ENCODE peak calls at places on chromosomes 5 and 9, in five cellular contexts. A, Y, S, J and M are unnamed samples.

GRCh38 chr9:94809778-94810177 is 83.3 kb downstream of the AOPEP start:
- DNase-seq in A (no peak), Y (no peak), S (no peak), J (no peak), M (no peak)

GRCh38 chr9:12195456-12195855 is 497.7 kb upstream of the TYRP1 start:
- DNase-seq in A (no peak), Y (no peak), S (no peak), J (no peak), M (no peak)

GRCh38 chr5:64462391-64462790 is 43.4 kb upstream of the RGS7BP start:
- DNase-seq in A (no peak), Y (no peak), S (no peak), J (no peak), M (no peak)

GRCh38 chr5:92371889-92372235 is 988.7 kb upstream of the ARRDC3 start:
- DNase-seq in A (no peak), Y (no peak), S (no peak), J (no peak), M (no peak)

GRCh38 chr5:149358294-149358651 is 427 bp downstream of the PCYOX1L start:
- DNase-seq in A (no peak), Y (no peak), S (no peak), J (no peak), M (no peak)

GRCh38 chr5:102623295-102623694 is 124.5 kb upstream of the SLCO6A1 start:
- DNase-seq in A (no peak), Y (no peak), S (no peak), J (no peak), M (no peak)

GRCh38 chr9:92968081-92968480 is 20.8 kb downstream of the FGD3 start:
- DNase-seq in A (no peak), Y (no peak), S (no peak), J (no peak), M (no peak)

GRCh38 chr9:136582977-136583735 is 37.3 kb upstream of the NOTCH1 start:
- DNase-seq in A (no peak), Y (no peak), S (no peak), J (no peak), M (no peak)

GRCh38 chr5:83564069-83564749 is 92.7 kb downstream of the VCAN start:
- DNase-seq in A (no peak), Y (peak; percentile 35), S (peak; percentile 50), J (no peak), M (peak; percentile 35)

GRCh38 chr9:114141553-114142548 is 13.5 kb upstream of the COL27A1 start:
- DNase-seq in A (no peak), Y (no peak), S (peak; percentile 82), J (no peak), M (no peak)

GRCh38 chr5:145925353-145925752 is 11.0 kb upstream of the SH3RF2 start:
- DNase-seq in A (no peak), Y (no peak), S (no peak), J (no peak), M (no peak)

GRCh38 chr9:92911496-92912475 is 33.9 kb upstream of the ZNF484 start:
- DNase-seq in A (no peak), Y (no peak), S (peak; percentile 7), J (no peak), M (no peak)

GRCh38 chr5:150140830-150141229 is 14.8 kb downstream of the PDGFRB start:
- DNase-seq in A (no peak), Y (no peak), S (no peak), J (no peak), M (no peak)

GRCh38 chr9:27460225-27461023 is 63.7 kb upstream of the IFNK start:
- DNase-seq in A (peak; percentile 37), Y (no peak), S (no peak), J (no peak), M (no peak)

GRCh38 chr5:33891731-33892418 is at the start of gene ADAMTS12:
- DNase-seq in A (no peak), Y (no peak), S (no peak), J (peak; percentile 81), M (no peak)

GRCh38 chr9:132651259-132651658 is 18.5 kb downstream of the DDX31 start:
- DNase-seq in A (no peak), Y (no peak), S (no peak), J (no peak), M (no peak)

GRCh38 chr5:75053286-75054109 is 1.1 kb upstream of the GCNT4 start:
- DNase-seq in A (no peak), Y (no peak), S (peak; percentile 16), J (peak; percentile 70), M (no peak)
- TF ChIP-seq ZNF274 in A (no peak), Y (no peak), S (peak; percentile 2), J (no peak), M (no peak)

GRCh38 chr9:33740075-33740474 is 55.3 kb upstream of the PRSS3 start:
- DNase-seq in A (no peak), Y (no peak), S (no peak), J (no peak), M (no peak)

GRCh38 chr9:33739407-33739806 is 56.0 kb upstream of the PRSS3 start:
- DNase-seq in A (no peak), Y (no peak), S (no peak), J (no peak), M (no peak)

GRCh38 chr9:33742051-33742450 is 53.3 kb upstream of the PRSS3 start:
- DNase-seq in A (no peak), Y (no peak), S (no peak), J (no peak), M (no peak)

GRCh38 chr9:33734911-33735310 is 60.5 kb upstream of the PRSS3 start:
- DNase-seq in A (no peak), Y (no peak), S (no peak), J (no peak), M (no peak)

DNA sequence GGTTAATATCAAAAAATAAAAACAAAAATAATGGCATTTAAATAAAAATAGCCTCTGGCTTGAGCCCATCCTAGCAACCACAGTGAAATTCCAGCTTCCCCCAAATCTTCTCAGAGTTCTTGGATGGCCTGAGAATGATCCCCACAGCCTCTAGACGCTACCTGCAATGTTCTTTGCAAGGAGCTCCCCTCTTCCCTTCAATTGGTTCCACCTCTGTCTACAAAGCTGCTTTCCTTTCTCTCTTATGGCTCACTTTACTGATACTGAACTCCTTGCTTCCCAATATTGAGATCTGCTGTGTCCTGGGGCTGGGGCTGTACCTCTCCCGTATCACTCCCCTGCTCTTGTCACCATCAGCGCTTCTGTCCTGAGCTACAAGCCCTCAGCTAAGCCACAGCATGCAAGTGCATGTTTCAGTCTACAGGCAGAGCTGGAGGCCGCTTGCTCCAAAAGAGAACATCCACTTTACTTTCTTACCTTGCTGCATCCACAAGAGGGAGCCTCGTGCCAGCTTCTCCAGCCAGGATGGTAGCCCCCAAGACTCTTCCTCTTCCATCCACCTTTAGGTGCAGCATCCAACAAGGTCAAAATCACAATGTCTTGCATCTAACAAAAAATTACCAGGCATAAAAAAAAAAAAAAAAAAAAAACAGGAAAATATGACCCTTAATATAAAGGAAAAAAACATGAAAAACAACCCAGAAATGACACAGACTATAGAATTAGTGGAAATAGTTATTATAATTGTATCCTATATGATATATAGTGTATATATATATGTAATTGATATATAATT is 57.4 kb upstream of the PRSS3 start:
- DNase-seq in A (no peak), Y (peak; percentile 23), S (peak; percentile 56), J (peak; percentile 65), M (peak; percentile 64)
- TF ChIP-seq RAD21 in A (peak; percentile 53), Y (peak; percentile 60), S (peak; percentile 39), J (peak; percentile 82), M (peak; percentile 89)

GRCh38 chr5:127256886-127257597 is 33.6 kb upstream of the MEGF10 start:
- DNase-seq in A (no peak), Y (no peak), S (no peak), J (no peak), M (no peak)
- TF ChIP-seq EZH2 in A (no peak), Y (no peak), S (no peak), J (no peak), M (no peak)

GRCh38 chr9:88775559-88775958 is 215.7 kb upstream of the S1PR3 start:
- DNase-seq in A (no peak), Y (no peak), S (no peak), J (no peak), M (no peak)

GRCh38 chr9:88776717-88777497 is 214.4 kb upstream of the S1PR3 start:
- DNase-seq in A (no peak), Y (peak; percentile 17), S (peak; percentile 15), J (no peak), M (no peak)

GRCh38 chr9:88773627-88774244 is 217.5 kb upstream of the S1PR3 start:
- DNase-seq in A (no peak), Y (no peak), S (no peak), J (no peak), M (no peak)

GRCh38 chr9:88775966-88776365 is 215.3 kb upstream of the S1PR3 start:
- DNase-seq in A (no peak), Y (no peak), S (no peak), J (no peak), M (no peak)

GRCh38 chr9:88775037-88775471 is 216.2 kb upstream of the S1PR3 start:
- DNase-seq in A (no peak), Y (peak; percentile 22), S (no peak), J (no peak), M (no peak)
- TF ChIP-seq ZNF274 in A (no peak), Y (no peak), S (no peak), J (no peak), M (no peak)

DNA sequence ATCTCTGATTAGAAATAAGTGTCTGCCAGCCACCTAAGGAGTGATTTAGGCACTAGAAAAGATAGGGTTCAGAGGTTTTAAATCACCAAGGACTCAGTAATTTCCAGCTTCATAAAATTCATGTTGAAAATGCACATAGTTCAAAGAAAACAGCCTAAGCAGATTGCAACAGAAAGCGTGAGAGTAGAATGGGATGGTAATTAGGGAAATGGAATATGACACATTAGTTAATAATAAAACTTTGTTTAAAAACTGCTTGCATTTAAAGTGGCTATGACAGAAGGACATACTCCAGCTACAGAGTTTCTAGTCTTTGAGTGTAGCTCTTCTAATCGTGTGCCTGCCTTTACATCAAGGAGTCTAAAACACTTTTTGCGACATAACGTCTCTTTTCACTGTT is 490.8 kb downstream of the TLE4 start:
- DNase-seq in A (no peak), Y (no peak), S (no peak), J (no peak), M (no peak)
- TF ChIP-seq RAD21 in A (no peak), Y (no peak), S (no peak), J (no peak), M (no peak)

GRCh38 chr5:42887094-42887493 is 75.4 kb upstream of the SELENOP start:
- DNase-seq in A (no peak), Y (no peak), S (no peak), J (no peak), M (peak; percentile 42)

GRCh38 chr5:42884326-42884725 is 72.6 kb upstream of the SELENOP start:
- DNase-seq in A (no peak), Y (no peak), S (no peak), J (no peak), M (no peak)

GRCh38 chr5:42888771-42889170 is 77.1 kb upstream of the SELENOP start:
- DNase-seq in A (no peak), Y (no peak), S (no peak), J (no peak), M (no peak)

GRCh38 chr5:42887575-42887974 is 75.9 kb upstream of the SELENOP start:
- DNase-seq in A (no peak), Y (no peak), S (no peak), J (no peak), M (no peak)

GRCh38 chr5:42886612-42887011 is 74.9 kb upstream of the SELENOP start:
- DNase-seq in A (no peak), Y (no peak), S (no peak), J (no peak), M (no peak)
- TF ChIP-seq EZH2 in A (no peak), Y (no peak), S (no peak), J (no peak), M (no peak)